ENCODE peak calls at places on chromosome 19, in ten cellular contexts. N is COR-L47; I is ecto neural progenitor cell; B is activated CD4-positive, alpha-beta T cell treated with anti-CD3 and anti-CD28 coated beads for 24 hours; T is NCI-H446 treated with DMSO at 0.1 percent for 48 hours; E is hippocampal formation; S is lung; K is renal cortical epithelial cell; Q is NCI-H1930; R is iris pigment epithelial cell. C is an unnamed sample.

GRCh38 chr19:11581740-11582139 is 4.3 kb upstream of the ACP5 start:
- DNase-seq in I (no peak), N (no peak), T (no peak), R (peak; percentile 61), S (no peak), K (peak; percentile 70), Q (no peak), E (no peak), B (peak; percentile 34), C (no peak)

GRCh38 chr19:1590641-1591397 is 1.8 kb downstream of the MBD3 start:
- DNase-seq in I (peak; percentile 62), B (no peak), N (peak; percentile 25), E (no peak), Q (no peak), R (no peak), T (peak; percentile 13), K (no peak), S (no peak), C (peak; percentile 43)

GRCh38 chr19:7247160-7247559 is 47.1 kb downstream of the INSR start:
- DNase-seq in B (no peak), I (no peak), T (no peak), N (no peak), K (no peak), Q (no peak), E (no peak), R (no peak), S (no peak), C (no peak)

GRCh38 chr19:34300380-34300779 is 46.0 kb downstream of the GARRE1 start:
- DNase-seq in Q (no peak), K (no peak), T (no peak), B (no peak), S (no peak), R (no peak), E (no peak), N (no peak), I (no peak), C (no peak)

GRCh38 chr19:45152504-45153338 is 8.1 kb downstream of the NKPD1 start:
- DNase-seq in Q (no peak), R (peak; percentile 66), N (peak; percentile 33), T (no peak), B (no peak), I (peak; percentile 70), K (no peak), S (no peak), E (no peak), C (peak; percentile 64)

GRCh38 chr19:48617146-48617937 is 1.6 kb downstream of the RPL18 start:
- DNase-seq in E (no peak), Q (no peak), I (no peak), K (no peak), S (no peak), B (no peak), R (no peak), T (no peak), N (no peak), C (no peak)

GRCh38 chr19:35048911-35049411 is 7.4 kb downstream of the HPN start:
- DNase-seq in T (no peak), K (no peak), R (no peak), S (no peak), I (no peak), Q (no peak), E (peak; percentile 47), B (no peak), N (peak; percentile 76), C (no peak)

GRCh38 chr19:40585677-40586422 is 9.2 kb downstream of the SHKBP1 start:
- DNase-seq in R (peak; percentile 80), E (no peak), Q (no peak), I (no peak), S (peak; percentile 72), B (no peak), K (peak; percentile 84), T (no peak), N (no peak), C (peak; percentile 77)

GRCh38 chr19:2491130-2491801 is 15.3 kb downstream of the GADD45B start:
- DNase-seq in B (no peak), T (no peak), N (peak; percentile 94), S (peak; percentile 85), R (peak; percentile 95), Q (no peak), K (peak; percentile 86), I (no peak), E (no peak), C (peak; percentile 73)

GRCh38 chr19:38209671-38210457 is 14.2 kb downstream of the DPF1 start:
- DNase-seq in N (peak; percentile 43), E (peak; percentile 72), S (peak; percentile 39), I (peak; percentile 74), B (no peak), K (no peak), T (no peak), Q (no peak), R (peak; percentile 37), C (peak; percentile 59)